ENCODE peak calls at places on chromosomes 13 and 19, in five cellular contexts. R is astrocyte of the cerebellum, O is AG09319, Y is AG04450, M is epithelial cell of esophagus. C is an unnamed sample.

GRCh38 chr13:89458456-89458855 is 1787.3 kb downstream of the SLITRK5 start:
- DNase-seq in M (peak; percentile 78), Y (no peak), R (no peak), O (no peak), C (no peak)

GRCh38 chr19:36115453-36116343 is at the start of gene TBCB:
- DNase-seq in O (no peak), R (no peak), M (no peak), Y (no peak), C (no peak)

GRCh38 chr13:26758496-26759155 is 2.0 kb downstream of the GPR12 start:
- DNase-seq in Y (no peak), R (no peak), O (no peak), M (no peak), C (no peak)

GRCh38 chr13:110784748-110785147 is 71.2 kb downstream of the ING1 start:
- DNase-seq in R (no peak), O (no peak), M (peak; percentile 6), Y (no peak), C (no peak)

GRCh38 chr19:54255105-54255775 is 1.8 kb downstream of the LILRB5 start:
- DNase-seq in Y (no peak), O (no peak), R (no peak), M (no peak), C (no peak)

GRCh38 chr13:47708386-47708785 is 292.7 kb downstream of the SUCLA2 start:
- DNase-seq in O (no peak), R (no peak), M (peak; percentile 42), Y (no peak), C (no peak)

GRCh38 chr19:38709119-38709518 is 35.2 kb downstream of the CAPN12 start:
- DNase-seq in M (no peak), R (no peak), Y (no peak), O (no peak), C (no peak)

GRCh38 chr13:25963681-25964080 is 88.1 kb downstream of the SHISA2 start:
- DNase-seq in M (peak; percentile 41), Y (no peak), R (no peak), O (no peak), C (no peak)

GRCh38 chr13:79869326-79869725 is 388.4 kb downstream of the NDFIP2 start:
- DNase-seq in M (peak; percentile 7), Y (no peak), O (no peak), R (no peak), C (no peak)

GRCh38 chr13:101346942-101347728 is 69.2 kb downstream of the NALCN start:
- DNase-seq in Y (no peak), O (no peak), R (no peak), M (peak; percentile 31), C (peak; percentile 17)

GRCh38 chr19:29525901-29526729 is at the start of gene VSTM2B:
- DNase-seq in R (no peak), Y (no peak), M (no peak), O (no peak), C (no peak)

GRCh38 chr19:3304871-3305423 is 61.4 kb upstream of the NFIC start:
- DNase-seq in M (peak; percentile 62), Y (peak; percentile 32), R (peak; percentile 38), O (no peak), C (no peak)

DNA sequence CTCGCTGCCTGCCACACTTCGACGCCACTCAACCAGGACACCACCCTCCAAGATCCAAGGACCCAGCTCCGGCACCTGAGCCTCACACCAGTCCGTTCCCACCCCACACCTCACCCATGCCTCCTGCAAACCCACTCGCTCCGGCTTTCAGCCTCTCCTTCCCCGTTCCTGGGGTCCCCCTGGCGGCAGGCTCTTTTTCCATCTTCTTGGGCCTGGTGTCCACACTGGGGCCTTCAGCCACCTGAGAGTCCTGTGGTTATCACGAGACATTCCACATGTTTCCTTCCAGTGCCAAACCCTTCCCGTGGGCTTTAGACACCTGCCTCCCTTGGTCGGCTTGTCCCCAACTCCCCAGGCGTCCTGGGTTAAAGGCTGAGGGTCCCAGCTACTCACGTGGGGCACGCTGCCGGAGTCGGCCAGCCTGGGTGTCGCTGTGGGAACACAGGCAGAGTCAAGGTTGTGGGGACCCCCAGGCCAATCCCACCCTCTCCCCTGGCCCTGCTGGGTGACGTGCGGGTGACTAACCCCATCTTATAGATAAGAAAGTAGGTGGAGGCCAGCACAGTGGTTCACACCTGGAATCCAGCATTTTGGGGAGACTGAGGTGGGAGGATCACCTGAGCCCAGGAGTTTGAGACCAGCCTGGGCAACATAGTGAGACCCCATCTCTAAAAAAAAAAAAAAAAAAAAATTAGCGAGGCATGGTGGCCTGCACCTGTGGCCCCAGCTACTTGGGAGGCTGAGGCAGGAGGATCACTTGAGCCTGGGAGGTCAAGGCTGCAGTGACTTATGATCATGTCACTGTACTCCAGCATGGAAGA is 2.0 kb downstream of the JSRP1 start:
- DNase-seq in R (no peak), M (peak; percentile 52), O (no peak), Y (no peak), C (no peak)
- TF ChIP-seq CTCF in R (peak; percentile 78), M (peak; percentile 36), O (peak; percentile 18), Y (peak; percentile 76), C (peak; percentile 47)

DNA sequence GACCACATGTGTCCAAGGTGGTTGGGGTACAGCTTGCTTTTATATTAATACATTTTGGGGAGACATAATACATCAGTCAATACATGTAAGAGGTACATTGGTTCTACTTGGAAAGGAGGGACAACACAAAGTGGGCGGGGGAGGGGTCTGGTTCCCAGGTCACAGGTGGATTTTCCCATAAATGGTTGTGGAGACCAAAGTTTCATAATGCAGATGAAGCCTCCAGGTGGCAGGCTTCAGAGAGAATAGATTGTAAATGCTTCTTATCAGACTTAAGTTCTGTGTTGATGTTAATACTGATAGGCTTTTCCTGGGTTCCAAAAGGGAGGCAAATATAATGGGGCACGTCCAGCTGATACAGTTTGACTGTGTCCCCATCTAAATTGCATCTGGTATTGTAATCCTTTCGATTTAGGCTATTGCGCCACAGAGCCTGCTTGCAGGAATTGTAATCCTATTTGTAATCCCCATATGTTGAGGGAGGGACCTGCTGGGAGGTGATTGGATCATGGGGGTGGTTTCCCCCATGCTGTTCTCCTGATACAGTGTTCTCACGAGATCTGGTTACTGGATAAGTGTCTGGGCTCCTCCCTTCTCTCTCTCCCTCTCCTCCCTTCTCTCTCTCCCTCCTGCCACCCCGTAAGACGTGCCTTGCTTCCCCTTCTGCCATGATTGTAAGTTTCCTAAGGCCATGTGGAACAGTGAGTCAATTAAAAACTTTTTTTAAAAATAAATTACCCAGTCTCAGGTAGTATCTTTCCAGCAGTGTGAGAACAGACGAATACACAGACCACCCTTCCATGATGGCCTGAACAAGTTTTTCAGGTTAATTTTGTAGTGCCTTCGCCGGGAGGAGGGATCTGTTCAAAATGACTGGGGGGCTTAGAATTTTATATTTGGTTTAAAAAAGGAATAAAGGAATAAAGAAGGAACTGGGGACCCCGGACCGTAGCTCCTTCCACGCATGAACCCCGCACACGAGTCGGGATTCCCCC is 44.9 kb downstream of the ZNF823 start:
- DNase-seq in Y (no peak), R (peak; percentile 18), O (peak; percentile 70), M (peak; percentile 66), C (peak; percentile 54)
- TF ChIP-seq CTCF in Y (no peak), R (no peak), O (no peak), M (peak; percentile 15), C (peak; percentile 17)

GRCh38 chr19:15249560-15249874 is 17.3 kb upstream of the EPHX3 start:
- DNase-seq in R (no peak), Y (no peak), M (no peak), O (no peak), C (no peak)
- TF ChIP-seq CTCF in R (no peak), Y (no peak), M (no peak), O (no peak), C (no peak)

DNA sequence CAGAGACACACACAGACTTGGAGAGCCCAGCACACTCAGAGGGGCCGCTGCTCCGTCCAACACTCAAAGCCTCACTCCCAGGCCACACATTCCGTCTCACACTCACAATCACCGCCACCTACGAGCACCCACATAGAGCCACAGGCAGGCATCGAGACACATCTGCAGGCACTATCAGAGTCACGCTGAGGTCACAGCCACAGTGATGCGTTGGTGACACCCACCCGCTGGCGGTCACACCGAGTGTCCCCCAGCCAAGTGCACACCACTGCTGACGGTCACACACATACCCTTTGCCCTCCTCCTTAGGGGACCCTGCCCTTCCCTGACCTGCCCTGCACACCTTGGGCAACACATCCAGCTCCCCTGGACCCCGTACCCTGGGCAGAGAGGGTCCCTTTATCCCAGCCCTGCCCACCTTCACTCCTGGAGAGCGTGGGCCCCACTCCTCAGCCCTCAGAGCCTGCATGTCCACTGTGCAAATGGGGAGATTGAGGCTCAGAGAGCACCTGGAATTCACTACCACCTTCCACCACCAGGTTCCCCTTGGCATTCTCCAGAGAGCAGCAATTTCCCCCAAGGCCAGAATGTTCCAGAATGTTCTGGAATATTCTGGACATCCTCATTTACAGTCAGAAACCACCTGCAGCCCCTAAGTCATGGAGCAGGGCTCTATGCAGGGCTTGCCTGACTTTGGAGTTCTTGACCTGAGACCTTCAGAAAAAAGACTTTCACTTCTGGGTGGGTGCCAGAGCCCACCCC is 5.4 kb downstream of the FUT5 start:
- DNase-seq in M (no peak), R (no peak), O (no peak), Y (no peak), C (no peak)
- TF ChIP-seq CTCF in M (peak; percentile 33), R (peak; percentile 35), O (no peak), Y (peak; percentile 17), C (peak; percentile 22)

C was measured in AG09309.